ENCODE peak calls at places on chromosomes 5 and 9, in four cellular contexts. One of them, this sample, is unnamed.
A peak's percentile ranks its signal among the peaks of the same experiment; 100 is the strongest.

GRCh38 chr9:97840521-97840920 is 12.5 kb upstream of the FOXE1 start:
- DNase-seq in tibial nerve: no peak
- DNase-seq in transverse colon: no peak
- DNase-seq in sigmoid colon: no peak
- DNase-seq in this sample: no peak

GRCh38 chr5:163342301-163342700 is 95.1 kb upstream of the CCNG1 start:
- DNase-seq in tibial nerve: no peak
- DNase-seq in transverse colon: no peak
- DNase-seq in sigmoid colon: no peak
- DNase-seq in this sample: no peak

GRCh38 chr5:176870110-176870591 is 29.0 kb downstream of the HK3 start:
- DNase-seq in tibial nerve: no peak
- DNase-seq in transverse colon: peak; percentile 12
- DNase-seq in sigmoid colon: no peak
- DNase-seq in this sample: no peak

GRCh38 chr9:95001720-95002119 is 275.2 kb downstream of the AOPEP start:
- DNase-seq in tibial nerve: no peak
- DNase-seq in transverse colon: no peak
- DNase-seq in sigmoid colon: no peak
- DNase-seq in this sample: no peak

GRCh38 chr5:27311544-27311943 is 273.2 kb upstream of the CDH9 start:
- DNase-seq in tibial nerve: no peak
- DNase-seq in transverse colon: no peak
- DNase-seq in sigmoid colon: no peak
- DNase-seq in this sample: no peak

GRCh38 chr5:172498431-172499129 is 44.3 kb upstream of the SH3PXD2B start:
- DNase-seq in tibial nerve: no peak
- DNase-seq in transverse colon: no peak
- DNase-seq in sigmoid colon: peak; percentile 24
- DNase-seq in this sample: peak; percentile 74

GRCh38 chr9:76810377-76810957 is 46.2 kb downstream of the PCA3 start:
- DNase-seq in tibial nerve: no peak
- DNase-seq in transverse colon: peak; percentile 55
- DNase-seq in sigmoid colon: no peak
- DNase-seq in this sample: no peak

GRCh38 chr5:35626553-35626952 is 8.9 kb downstream of the SPEF2 start:
- DNase-seq in tibial nerve: no peak
- DNase-seq in transverse colon: no peak
- DNase-seq in sigmoid colon: no peak
- DNase-seq in this sample: no peak

GRCh38 chr9:110926828-110927227 is 111.4 kb downstream of the LPAR1 start:
- DNase-seq in tibial nerve: no peak
- DNase-seq in transverse colon: peak; percentile 20
- DNase-seq in sigmoid colon: no peak
- DNase-seq in this sample: no peak

GRCh38 chr5:79503794-79504495 is 10.0 kb downstream of the HOMER1 start:
- DNase-seq in tibial nerve: no peak
- DNase-seq in transverse colon: no peak
- DNase-seq in sigmoid colon: no peak
- DNase-seq in this sample: no peak

GRCh38 chr9:4066120-4066519 is 233.7 kb downstream of the GLIS3 start:
- DNase-seq in tibial nerve: no peak
- DNase-seq in transverse colon: no peak
- DNase-seq in sigmoid colon: no peak
- DNase-seq in this sample: peak; percentile 81

GRCh38 chr5:132887326-132887725 is 13.9 kb downstream of the LEAP2 start:
- DNase-seq in tibial nerve: no peak
- DNase-seq in transverse colon: no peak
- DNase-seq in sigmoid colon: no peak
- DNase-seq in this sample: no peak

GRCh38 chr9:126371007-126371870 is 44.6 kb downstream of the MVB12B start:
- DNase-seq in tibial nerve: no peak
- DNase-seq in transverse colon: no peak
- DNase-seq in sigmoid colon: no peak
- DNase-seq in this sample: no peak

GRCh38 chr9:99365233-99365980 is 143.3 kb downstream of the SEC61B start:
- DNase-seq in tibial nerve: no peak
- DNase-seq in transverse colon: no peak
- DNase-seq in sigmoid colon: no peak
- DNase-seq in this sample: no peak

GRCh38 chr9:134589748-134590147 is 51.9 kb upstream of the COL5A1 start:
- DNase-seq in tibial nerve: no peak
- DNase-seq in transverse colon: no peak
- DNase-seq in sigmoid colon: no peak
- DNase-seq in this sample: peak; percentile 24

GRCh38 chr5:169778622-169779596 is 141.8 kb downstream of the DOCK2 start:
- DNase-seq in tibial nerve: no peak
- DNase-seq in transverse colon: no peak
- DNase-seq in sigmoid colon: no peak
- DNase-seq in this sample: no peak

GRCh38 chr9:14131353-14132088 is 182.4 kb downstream of the NFIB start:
- DNase-seq in tibial nerve: no peak
- DNase-seq in transverse colon: no peak
- DNase-seq in sigmoid colon: no peak
- DNase-seq in this sample: no peak

GRCh38 chr9:13750061-13750460 is 470.6 kb upstream of the MPDZ start:
- DNase-seq in tibial nerve: no peak
- DNase-seq in transverse colon: no peak
- DNase-seq in sigmoid colon: no peak
- DNase-seq in this sample: no peak

GRCh38 chr9:24616858-24617257 is 71.2 kb upstream of the IZUMO3 start:
- DNase-seq in tibial nerve: no peak
- DNase-seq in transverse colon: no peak
- DNase-seq in sigmoid colon: no peak
- DNase-seq in this sample: no peak

GRCh38 chr5:134609232-134609851 is 23.3 kb downstream of the SAR1B start:
- DNase-seq in tibial nerve: no peak
- DNase-seq in transverse colon: no peak
- DNase-seq in sigmoid colon: no peak
- DNase-seq in this sample: no peak

GRCh38 chr5:37777472-37778135 is 62.2 kb downstream of the GDNF start:
- DNase-seq in tibial nerve: no peak
- DNase-seq in transverse colon: peak; percentile 39
- DNase-seq in sigmoid colon: peak; percentile 94
- DNase-seq in this sample: no peak

GRCh38 chr9:124350485-124351263 is 64.6 kb downstream of the PSMB7 start:
- DNase-seq in tibial nerve: no peak
- DNase-seq in transverse colon: no peak
- DNase-seq in sigmoid colon: peak; percentile 49
- DNase-seq in this sample: no peak

GRCh38 chr5:4630031-4630430 is 510.1 kb upstream of the ADAMTS16 start:
- DNase-seq in tibial nerve: no peak
- DNase-seq in transverse colon: no peak
- DNase-seq in sigmoid colon: no peak
- DNase-seq in this sample: no peak

DNA sequence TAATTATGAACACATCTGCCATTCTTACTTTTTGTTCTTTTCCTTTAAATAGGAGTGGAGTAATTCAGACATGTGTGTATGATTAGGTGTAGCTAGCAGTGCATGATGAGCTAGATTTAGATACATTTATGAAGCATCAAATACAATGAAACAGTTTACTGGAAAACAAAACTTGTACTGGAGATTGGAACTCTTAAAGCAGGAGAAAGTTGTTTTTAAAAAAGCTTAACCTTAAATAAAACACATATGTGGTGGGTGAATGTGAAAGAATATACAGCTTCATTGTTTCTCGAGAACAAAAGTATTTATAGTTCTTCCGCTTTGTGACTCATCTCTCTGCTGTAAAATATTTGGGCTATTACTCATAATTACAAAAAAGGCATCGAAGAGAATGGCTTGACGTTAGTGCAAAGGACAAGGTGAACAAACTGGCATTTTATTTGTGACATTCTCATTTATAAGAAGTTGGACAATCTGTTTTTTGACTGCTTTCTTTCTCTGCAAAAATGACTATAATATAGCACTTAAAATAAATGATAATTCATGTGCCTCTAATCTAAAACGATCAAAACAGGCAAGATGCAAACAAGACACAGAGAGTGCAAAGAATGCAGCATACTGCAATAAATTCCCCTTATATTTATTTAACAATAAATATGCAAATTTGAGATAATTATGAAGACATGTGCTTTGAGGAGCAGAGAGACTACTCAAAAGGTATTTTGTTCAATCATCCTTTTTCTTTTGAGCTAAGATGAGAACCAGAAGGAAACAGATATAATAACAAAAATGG is 478.8 kb downstream of the CETN3 start:
- DNase-seq in tibial nerve: no peak
- DNase-seq in transverse colon: no peak
- DNase-seq in sigmoid colon: no peak
- DNase-seq in this sample: no peak
- TF ChIP-seq EP300 in tibial nerve: no peak
- TF ChIP-seq EP300 in transverse colon: no peak
- TF ChIP-seq EP300 in sigmoid colon: no peak
- TF ChIP-seq EP300 in this sample: no peak

GRCh38 chr5:73706963-73707362 is 81.0 kb downstream of the ARHGEF28 start:
- DNase-seq in tibial nerve: no peak
- DNase-seq in transverse colon: no peak
- DNase-seq in sigmoid colon: no peak
- DNase-seq in this sample: no peak
- H3K27ac ChIP-seq in tibial nerve: no peak overlapping the region
- H3K27ac ChIP-seq in transverse colon: no peak overlapping the region
- H3K27ac ChIP-seq in sigmoid colon: no peak overlapping the region
- H3K27ac ChIP-seq in this sample: no peak overlapping the region

GRCh38 chr9:35079426-35080341 is at the start of gene FANCG:
- DNase-seq in tibial nerve: peak; percentile 69
- DNase-seq in transverse colon: peak; percentile 93
- DNase-seq in sigmoid colon: peak; percentile 95
- DNase-seq in this sample: peak; percentile 96
- TF ChIP-seq EP300 in tibial nerve: peak; percentile 84
- TF ChIP-seq EP300 in transverse colon: no peak
- TF ChIP-seq EP300 in sigmoid colon: no peak
- TF ChIP-seq EP300 in this sample: no peak

DNA sequence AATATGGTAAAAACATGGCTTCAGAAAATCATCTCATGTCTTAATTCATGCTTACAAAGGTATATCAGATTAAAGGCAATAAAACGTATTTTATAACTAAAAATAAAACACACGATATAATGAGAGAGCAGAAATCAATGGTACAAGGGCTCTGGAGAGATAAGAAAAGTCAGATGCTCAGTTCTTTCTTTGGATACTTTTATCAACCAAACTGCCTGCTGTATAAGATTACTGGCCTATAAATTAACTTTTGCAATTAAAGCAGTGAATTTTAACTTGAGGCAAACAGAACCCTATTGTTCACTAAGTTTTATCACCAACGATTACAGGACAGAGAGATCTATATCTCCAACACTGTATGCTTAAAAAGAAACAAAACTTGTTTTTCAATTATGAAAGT is 42.1 kb upstream of the HNRNPA0 start:
- DNase-seq in tibial nerve: no peak
- DNase-seq in transverse colon: no peak
- DNase-seq in sigmoid colon: no peak
- DNase-seq in this sample: no peak
- H3K27ac ChIP-seq in tibial nerve: no peak overlapping the region
- H3K27ac ChIP-seq in transverse colon: no peak overlapping the region
- H3K27ac ChIP-seq in sigmoid colon: no peak overlapping the region
- H3K27ac ChIP-seq in this sample: no peak overlapping the region

GRCh38 chr5:158698036-158698667 is 401.6 kb downstream of the EBF1 start:
- DNase-seq in tibial nerve: no peak
- DNase-seq in transverse colon: no peak
- DNase-seq in sigmoid colon: no peak
- DNase-seq in this sample: no peak

GRCh38 chr5:158699336-158699735 is 400.4 kb downstream of the EBF1 start:
- DNase-seq in tibial nerve: no peak
- DNase-seq in transverse colon: no peak
- DNase-seq in sigmoid colon: no peak
- DNase-seq in this sample: no peak

GRCh38 chr5:158698768-158699167 is 400.9 kb downstream of the EBF1 start:
- DNase-seq in tibial nerve: no peak
- DNase-seq in transverse colon: no peak
- DNase-seq in sigmoid colon: no peak
- DNase-seq in this sample: no peak

GRCh38 chr5:158691576-158691975 is 408.1 kb downstream of the EBF1 start:
- DNase-seq in tibial nerve: no peak
- DNase-seq in transverse colon: no peak
- DNase-seq in sigmoid colon: no peak
- DNase-seq in this sample: no peak

DNA sequence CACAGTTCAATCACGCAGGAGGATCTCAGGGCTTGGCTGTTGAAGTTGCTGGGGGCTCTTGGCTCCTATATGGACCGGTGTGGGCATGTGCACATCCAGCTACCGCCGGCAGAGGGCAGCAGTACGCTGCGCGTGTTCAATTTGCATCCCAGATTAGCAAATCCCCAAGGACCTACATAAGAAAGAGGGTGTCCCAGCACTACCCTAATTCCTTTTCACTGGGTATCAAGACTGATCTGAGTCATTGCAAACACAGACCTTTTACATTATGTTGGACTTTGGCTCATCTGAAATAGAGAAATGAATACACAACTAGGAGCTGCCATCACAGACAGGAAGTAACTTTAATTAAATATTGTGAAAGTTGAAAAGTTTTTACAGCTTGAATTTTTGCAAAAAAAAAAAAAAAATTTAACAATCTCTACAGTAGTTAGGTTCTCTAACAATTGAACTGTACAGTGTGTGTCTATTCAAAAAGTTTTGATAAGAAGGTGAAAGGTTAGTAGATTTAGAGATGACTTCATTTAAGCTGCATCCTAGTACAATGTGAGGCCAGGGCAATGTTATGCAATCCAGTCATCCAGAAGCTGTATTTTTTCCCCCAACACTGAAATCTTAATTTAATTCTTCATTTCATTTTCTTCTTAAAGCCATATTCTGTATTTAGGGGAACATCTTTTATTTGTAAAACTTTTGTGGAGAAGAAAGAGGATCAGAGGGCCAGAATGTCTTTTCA is 404.0 kb downstream of the EBF1 start:
- DNase-seq in tibial nerve: peak; percentile 66
- DNase-seq in transverse colon: peak; percentile 72
- DNase-seq in sigmoid colon: peak; percentile 82
- DNase-seq in this sample: peak; percentile 94
- TF ChIP-seq EP300 in tibial nerve: peak; percentile 68
- TF ChIP-seq EP300 in transverse colon: no peak
- TF ChIP-seq EP300 in sigmoid colon: no peak
- TF ChIP-seq EP300 in this sample: no peak

GRCh38 chr9:68540712-68541535 is at the start of gene TMEM252:
- DNase-seq in tibial nerve: no peak
- DNase-seq in transverse colon: peak; percentile 47
- DNase-seq in sigmoid colon: no peak
- DNase-seq in this sample: no peak

GRCh38 chr9:68536876-68537490 is 3.7 kb downstream of the TMEM252 start:
- DNase-seq in tibial nerve: no peak
- DNase-seq in transverse colon: no peak
- DNase-seq in sigmoid colon: no peak
- DNase-seq in this sample: no peak

GRCh38 chr9:68545033-68545705 is 4.5 kb upstream of the TMEM252 start:
- DNase-seq in tibial nerve: no peak
- DNase-seq in transverse colon: no peak
- DNase-seq in sigmoid colon: no peak
- DNase-seq in this sample: no peak

GRCh38 chr9:68538200-68538599 is 2.5 kb downstream of the TMEM252 start:
- DNase-seq in tibial nerve: no peak
- DNase-seq in transverse colon: no peak
- DNase-seq in sigmoid colon: peak; percentile 85
- DNase-seq in this sample: no peak

GRCh38 chr9:68541568-68541967 is 885 bp upstream of the TMEM252 start:
- DNase-seq in tibial nerve: no peak
- DNase-seq in transverse colon: no peak
- DNase-seq in sigmoid colon: no peak
- DNase-seq in this sample: no peak
- H3K27ac ChIP-seq in tibial nerve: no peak overlapping the region
- H3K27ac ChIP-seq in transverse colon: peak overlapping the region; percentile 82
- H3K27ac ChIP-seq in sigmoid colon: peak overlapping the region; percentile 58
- H3K27ac ChIP-seq in this sample: peak overlapping the region; percentile 72

This sample was measured in esophagus muscularis mucosa.